ENCODE peak calls at places on chromosomes 13 and 19, in six cellular contexts. V is dermis blood vessel endothelial cell, L is astrocyte of the hippocampus, B is uterus, I is HAP-1, S is EL. X is an unnamed sample.

GRCh38 chr19:17035842-17036424 is 9.3 kb upstream of the CPAMD8 start:
- DNase-seq in L (no peak), I (peak; percentile 28), S (peak; percentile 8), B (no peak), V (peak; percentile 12), X (no peak)

GRCh38 chr13:47397739-47398138 is 500.9 kb upstream of the HTR2A start:
- DNase-seq in L (peak; percentile 31), S (peak; percentile 61), V (no peak), I (no peak), B (no peak), X (peak; percentile 76)

GRCh38 chr19:45010306-45010705 is 9.0 kb downstream of the RELB start:
- DNase-seq in I (no peak), S (no peak), B (no peak), V (no peak), L (no peak), X (no peak)

GRCh38 chr19:8639821-8640401 is 9.5 kb downstream of the NFILZ start:
- DNase-seq in B (no peak), S (no peak), V (no peak), L (no peak), I (no peak), X (no peak)

GRCh38 chr13:85693889-85694511 is 105.2 kb downstream of the SLITRK6 start:
- DNase-seq in S (peak; percentile 12), V (no peak), B (no peak), I (no peak), L (peak; percentile 3), X (peak; percentile 44)

GRCh38 chr13:36919206-36919832 is 719 bp downstream of the SMAD9 start:
- DNase-seq in B (peak; percentile 18), I (peak; percentile 80), L (peak; percentile 83), S (peak; percentile 44), V (peak; percentile 65), X (peak; percentile 7)

GRCh38 chr19:19581391-19581790 is 37.1 kb downstream of the PBX4 start:
- DNase-seq in L (no peak), V (no peak), B (no peak), S (no peak), I (no peak), X (no peak)

GRCh38 chr13:103878891-103879605 is 812.8 kb upstream of the SLC10A2 start:
- DNase-seq in I (no peak), L (peak; percentile 23), S (no peak), B (no peak), V (no peak), X (no peak)

GRCh38 chr13:100112186-100112838 is 23.4 kb downstream of the PCCA start:
- DNase-seq in S (no peak), B (no peak), I (no peak), V (no peak), L (no peak), X (no peak)

GRCh38 chr19:23440791-23441190 is 45.5 kb upstream of the ZNF91 start:
- DNase-seq in V (peak; percentile 5), L (no peak), B (no peak), I (peak; percentile 66), S (no peak), X (peak; percentile 13)